ENCODE peak calls at places on chromosomes 11 and 22, in eight cellular contexts. Z is HL-60; D is endothelial cell of umbilical vein; M is naive thymus-derived CD4-positive, alpha-beta T cell; J is tibial nerve; L is AG04450; O is substantia nigra; P is transverse colon. K is an unnamed sample.

GRCh38 chr22:35398574-35398973 is 1.4 kb upstream of the MCM5 start:
- DNase-seq in Z (no peak), D (no peak), M (no peak), J (no peak), L (no peak), O (no peak), P (no peak), K (no peak)

GRCh38 chr11:78295991-78296930 is 107.5 kb downstream of the USP35 start:
- DNase-seq in Z (no peak), D (no peak), M (no peak), J (no peak), L (no peak), O (no peak), P (no peak), K (no peak)

GRCh38 chr11:3050386-3051325 is 6.6 kb downstream of the CARS1 start:
- DNase-seq in Z (no peak), D (no peak), M (no peak), J (no peak), L (no peak), O (no peak), P (no peak), K (no peak)

GRCh38 chr11:108233277-108233945 is 10.5 kb downstream of the ATM start:
- DNase-seq in Z (no peak), D (no peak), M (no peak), J (no peak), L (no peak), O (no peak), P (no peak), K (no peak)

GRCh38 chr11:79101736-79102135 is 339.1 kb downstream of the TENM4 start:
- DNase-seq in Z (no peak), D (peak; percentile 40), M (no peak), J (no peak), L (no peak), O (no peak), P (no peak), K (no peak)

GRCh38 chr11:68212421-68213134 is 518 bp downstream of the KMT5B start:
- DNase-seq in Z (no peak), D (peak; percentile 63), M (peak; percentile 47), J (peak; percentile 39), L (peak; percentile 43), O (no peak), P (peak; percentile 80), K (peak; percentile 75)

GRCh38 chr11:93236741-93237675 is 39.2 kb upstream of the SLC36A4 start:
- DNase-seq in Z (peak; percentile 15), D (peak; percentile 42), M (no peak), J (no peak), L (no peak), O (no peak), P (peak; percentile 18), K (no peak)

GRCh38 chr11:289145-289705 is 299 bp downstream of the PGGHG start:
- DNase-seq in Z (peak; percentile 57), D (no peak), M (peak; percentile 69), J (no peak), L (no peak), O (no peak), P (peak; percentile 20), K (peak; percentile 65)

GRCh38 chr22:35230839-35231584 is 26.3 kb upstream of the HMGXB4 start:
- DNase-seq in Z (no peak), D (no peak), M (no peak), J (no peak), L (no peak), O (no peak), P (peak; percentile 17), K (no peak)

GRCh38 chr11:1705121-1706052 is 8.4 kb downstream of the KRTAP5-6 start:
- DNase-seq in Z (no peak), D (no peak), M (no peak), J (no peak), L (no peak), O (no peak), P (no peak), K (no peak)

GRCh38 chr22:20965104-20965887 is 1.8 kb upstream of the AIFM3 start:
- DNase-seq in Z (no peak), D (no peak), M (no peak), J (no peak), L (no peak), O (no peak), P (peak; percentile 51), K (no peak)

GRCh38 chr11:8567597-8568198 is 26.3 kb downstream of the STK33 start:
- DNase-seq in Z (no peak), D (peak; percentile 3), M (no peak), J (no peak), L (no peak), O (no peak), P (no peak), K (no peak)

GRCh38 chr11:57405271-57405890 is 14.9 kb upstream of the PRG2 start:
- DNase-seq in Z (peak; percentile 44), D (no peak), M (no peak), J (no peak), L (no peak), O (no peak), P (no peak), K (no peak)

GRCh38 chr11:70477607-70478006 is 79.3 kb downstream of the CTTN start:
- DNase-seq in Z (no peak), D (no peak), M (no peak), J (no peak), L (no peak), O (no peak), P (no peak), K (no peak)

GRCh38 chr22:49523374-49524008 is 304.2 kb downstream of the BRD1 start:
- DNase-seq in Z (no peak), D (no peak), M (no peak), J (no peak), L (no peak), O (no peak), P (no peak), K (no peak)

GRCh38 chr22:49522582-49523373 is 304.9 kb downstream of the BRD1 start:
- DNase-seq in Z (no peak), D (no peak), M (no peak), J (no peak), L (no peak), O (no peak), P (no peak), K (no peak)

GRCh38 chr22:49525776-49526535 is 301.7 kb downstream of the BRD1 start:
- DNase-seq in Z (no peak), D (no peak), M (no peak), J (no peak), L (no peak), O (peak; percentile 27), P (no peak), K (no peak)

GRCh38 chr22:49525366-49525765 is 302.3 kb downstream of the BRD1 start:
- DNase-seq in Z (no peak), D (no peak), M (no peak), J (no peak), L (no peak), O (no peak), P (no peak), K (no peak)

GRCh38 chr22:49524362-49524761 is 303.3 kb downstream of the BRD1 start:
- DNase-seq in Z (no peak), D (no peak), M (no peak), J (no peak), L (no peak), O (no peak), P (no peak), K (no peak)
- H3K27ac ChIP-seq in Z (no peak overlapping the region), D (no peak overlapping the region), M (no peak overlapping the region), J (no peak overlapping the region), L (no peak overlapping the region), O (no peak overlapping the region), P (no peak overlapping the region), K (no peak overlapping the region)

GRCh38 chr11:28679795-28680194 is 571.6 kb downstream of the METTL15 start:
- DNase-seq in Z (no peak), D (no peak), M (no peak), J (no peak), L (no peak), O (no peak), P (no peak), K (no peak)
- H3K27ac ChIP-seq in Z (no peak overlapping the region), D (no peak overlapping the region), M (no peak overlapping the region), J (no peak overlapping the region), L (no peak overlapping the region), O (no peak overlapping the region), P (no peak overlapping the region), K (no peak overlapping the region)

GRCh38 chr11:19938051-19938856 is 222.0 kb downstream of the DBX1 start:
- DNase-seq in Z (peak; percentile 5), D (peak; percentile 71), M (no peak), J (no peak), L (no peak), O (peak; percentile 25), P (peak; percentile 49), K (no peak)
- H3K27ac ChIP-seq in Z (no peak overlapping the region), D (no peak overlapping the region), M (no peak overlapping the region), J (no peak overlapping the region), L (no peak overlapping the region), O (no peak overlapping the region), P (no peak overlapping the region), K (no peak overlapping the region)

DNA sequence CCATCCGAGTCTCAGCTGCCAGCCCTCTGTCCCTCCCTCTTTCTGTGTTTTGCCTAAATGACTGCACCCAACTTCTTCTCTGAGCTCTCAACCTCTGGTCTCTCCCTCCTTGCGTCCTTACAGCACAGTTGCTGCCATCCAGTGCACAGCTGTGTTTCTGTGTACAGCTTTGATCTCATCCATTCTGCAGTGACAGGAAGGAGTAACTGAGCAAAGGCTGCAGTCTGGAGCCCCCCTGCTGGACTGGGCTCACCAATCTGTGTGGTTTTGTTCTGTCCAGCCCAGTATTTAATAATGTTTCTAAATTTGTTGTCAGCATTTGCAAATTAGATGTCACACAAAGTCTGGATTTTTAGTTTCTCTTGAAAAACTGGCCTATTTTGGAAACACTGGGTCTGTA is 43.8 kb downstream of the PRR5L start:
- DNase-seq in Z (no peak), D (no peak), M (no peak), J (no peak), L (no peak), O (no peak), P (no peak), K (no peak)
- H3K27ac ChIP-seq in Z (no peak overlapping the region), D (no peak overlapping the region), M (no peak overlapping the region), J (no peak overlapping the region), L (no peak overlapping the region), O (peak overlapping the region; percentile 70), P (no peak overlapping the region), K (no peak overlapping the region)

GRCh38 chr11:65042899-65043298 is 1.9 kb downstream of the SAC3D1 start:
- DNase-seq in Z (no peak), D (no peak), M (no peak), J (no peak), L (no peak), O (no peak), P (no peak), K (no peak)
- H3K27ac ChIP-seq in Z (no peak overlapping the region), D (no peak overlapping the region), M (no peak overlapping the region), J (no peak overlapping the region), L (no peak overlapping the region), O (no peak overlapping the region), P (no peak overlapping the region), K (no peak overlapping the region)

DNA sequence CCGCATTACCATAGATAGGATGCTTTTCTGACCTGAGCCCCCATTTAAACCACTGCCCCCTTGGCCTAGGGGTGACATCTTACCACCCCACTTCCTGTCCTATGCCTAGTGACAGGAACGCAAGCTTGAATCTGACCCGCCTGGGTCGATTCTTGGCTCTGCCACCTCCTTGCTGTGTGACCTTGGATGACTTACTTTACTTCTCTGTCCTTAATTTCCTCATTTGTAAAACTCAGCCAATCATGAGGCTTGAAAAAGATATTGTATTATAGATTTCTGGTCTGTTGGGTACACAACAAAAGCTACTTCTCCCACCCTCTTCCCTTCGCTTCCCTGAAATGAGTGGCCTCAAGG is 39.2 kb upstream of the CDON start:
- DNase-seq in Z (no peak), D (no peak), M (no peak), J (no peak), L (no peak), O (no peak), P (no peak), K (no peak)
- H3K27ac ChIP-seq in Z (no peak overlapping the region), D (no peak overlapping the region), M (no peak overlapping the region), J (no peak overlapping the region), L (no peak overlapping the region), O (no peak overlapping the region), P (no peak overlapping the region), K (peak overlapping the region; percentile 58)

K was measured in uterus.